ENCODE peak calls at places on chromosomes 3 and 15, in five cellular contexts. H, Y, D, E and K are unnamed samples.

GRCh38 chr3:19216669-19217337 is 68.5 kb downstream of the KCNH8 start:
- DNase-seq in Y (no peak), H (no peak), D (no peak), E (no peak), K (no peak)

GRCh38 chr15:90497912-90498311 is 31.8 kb upstream of the CRTC3 start:
- DNase-seq in E (no peak), D (no peak), Y (no peak), H (no peak), K (no peak)

GRCh38 chr3:136787226-136787793 is 31.6 kb upstream of the SLC35G2 start:
- DNase-seq in H (peak), Y (no peak), D (no peak), E (no peak), K (no peak)

GRCh38 chr3:144264805-144265204 is 293.2 kb downstream of the DIPK2A start:
- DNase-seq in Y (no peak), H (no peak), D (no peak), E (no peak), K (no peak)

GRCh38 chr3:57864853-57865252 is 108.7 kb downstream of the SLMAP start:
- DNase-seq in Y (no peak), E (no peak), D (no peak), H (no peak), K (no peak)

GRCh38 chr3:127174715-127175140 is 18.2 kb upstream of the PRR23E start:
- DNase-seq in D (no peak), Y (no peak), H (no peak), E (no peak), K (no peak)

GRCh38 chr3:191366675-191367074 is 36.3 kb upstream of the UTS2B start:
- DNase-seq in E (no peak), Y (no peak), H (no peak), D (peak), K (no peak)

GRCh38 chr3:125191256-125191655 is 21.3 kb downstream of the SLC12A8 start:
- DNase-seq in H (no peak), Y (no peak), E (no peak), D (no peak), K (no peak)

GRCh38 chr3:58116161-58116955 is 94.4 kb downstream of the DNASE1L3 start:
- DNase-seq in Y (peak), E (no peak), D (no peak), H (peak), K (no peak)

GRCh38 chr3:194280777-194281176 is 70.4 kb downstream of the CPN2 start:
- DNase-seq in E (no peak), H (no peak), Y (no peak), D (no peak), K (no peak)

GRCh38 chr3:104768886-104769285 is 597.8 kb upstream of the ALCAM start:
- DNase-seq in H (no peak), D (no peak), Y (no peak), E (no peak), K (no peak)

GRCh38 chr15:78638658-78639314 is 2.2 kb downstream of the CHRNB4 start:
- DNase-seq in Y (peak), D (peak), E (no peak), H (peak), K (peak)

GRCh38 chr15:57732526-57733331 is 26.2 kb downstream of the POLR2M start:
- DNase-seq in H (peak), E (peak), D (peak), Y (peak), K (peak)

GRCh38 chr3:13080026-13080425 is 6.8 kb upstream of the IQSEC1 start:
- DNase-seq in D (no peak), Y (no peak), E (no peak), H (no peak), K (no peak)

GRCh38 chr15:71559098-71559497 is 251.3 kb upstream of the NR2E3 start:
- DNase-seq in H (no peak), Y (no peak), E (no peak), D (peak), K (no peak)

GRCh38 chr3:59925946-59926345 is 876.1 kb upstream of the CFAP20DC start:
- DNase-seq in E (no peak), D (no peak), Y (no peak), H (no peak), K (no peak)

GRCh38 chr15:53323197-53323596 is 436.3 kb downstream of the WDR72 start:
- DNase-seq in Y (no peak), E (no peak), H (no peak), D (no peak), K (no peak)